ENCODE peak calls at places on chromosome X, in ten cellular contexts. K is kidney, R is cardiac muscle cell, B is GM23248, J is tibial artery, C is BJ, L is breast epithelium, I is SK-N-SH, Z is transverse colon, S is H7. M is an unnamed sample.

GRCh38 chrX:31421441-31421840 is 349.6 kb upstream of the FTHL17 start:
- DNase-seq in K (no peak), R (no peak), B (no peak), J (no peak), C (no peak), L (no peak), I (no peak), Z (no peak), S (no peak), M (no peak)

GRCh38 chrX:14801136-14801535 is 71.7 kb downstream of the FANCB start:
- DNase-seq in K (no peak), R (no peak), B (peak), J (no peak), C (peak), L (no peak), I (no peak), Z (no peak), S (no peak), M (no peak)

GRCh38 chrX:151752847-151753246 is 18.3 kb downstream of the CNGA2 start:
- DNase-seq in K (no peak), R (no peak), B (no peak), J (no peak), C (no peak), L (no peak), I (no peak), Z (no peak), S (no peak), M (no peak)

GRCh38 chrX:51614353-51614752 is 4.4 kb downstream of the CENPVL3 start:
- DNase-seq in K (no peak), R (peak), B (peak), J (no peak), C (no peak), L (no peak), I (peak), Z (no peak), S (peak), M (peak)

GRCh38 chrX:34521563-34521962 is 135.5 kb downstream of the TMEM47 start:
- DNase-seq in K (no peak), R (no peak), B (peak), J (no peak), C (no peak), L (no peak), I (no peak), Z (no peak), S (peak), M (peak)

GRCh38 chrX:110087485-110088356 is 84.8 kb downstream of the TMEM164 start:
- DNase-seq in K (no peak), R (no peak), B (peak), J (no peak), C (peak), L (no peak), I (no peak), Z (no peak), S (no peak), M (peak)

GRCh38 chrX:8204169-8204935 is 33.3 kb upstream of the VCX2 start:
- DNase-seq in K (no peak), R (no peak), B (no peak), J (no peak), C (no peak), L (no peak), I (no peak), Z (no peak), S (no peak), M (no peak)

GRCh38 chrX:44012484-44013096 is 39.4 kb upstream of the NDP start:
- DNase-seq in K (no peak), R (no peak), B (peak), J (peak), C (no peak), L (no peak), I (no peak), Z (peak), S (no peak), M (peak)

GRCh38 chrX:51395807-51396728 is 63.4 kb downstream of the NUDT10 start:
- DNase-seq in K (peak), R (peak), B (peak), J (no peak), C (no peak), L (peak), I (peak), Z (no peak), S (peak), M (no peak)

GRCh38 chrX:130418066-130418465 is 16.3 kb downstream of the RBMX2 start:
- DNase-seq in K (no peak), R (no peak), B (no peak), J (no peak), C (no peak), L (no peak), I (no peak), Z (no peak), S (no peak), M (no peak)

GRCh38 chrX:53294024-53294648 is 12.8 kb upstream of the IQSEC2 start:
- DNase-seq in K (peak), R (no peak), B (peak), J (no peak), C (no peak), L (no peak), I (no peak), Z (no peak), S (peak), M (peak)

GRCh38 chrX:56783450-56783831 is 54.4 kb downstream of the NBDY start:
- DNase-seq in K (peak), R (no peak), B (no peak), J (no peak), C (no peak), L (no peak), I (peak), Z (peak), S (no peak), M (no peak)
- H3K4me3 ChIP-seq in K (no peak), R (no peak), B (no peak), J (no peak), C (no peak), L (peak), I (no peak), Z (peak), S (no peak), M (no peak)

GRCh38 chrX:154097597-154098541 is at the start of gene MECP2:
- DNase-seq in K (peak), R (peak), B (peak), J (peak), C (peak), L (peak), I (peak), Z (peak), S (peak), M (peak)

GRCh38 chrX:154097003-154097596 is 417 bp downstream of the MECP2 start:
- DNase-seq in K (peak), R (peak), B (peak), J (peak), C (no peak), L (peak), I (peak), Z (peak), S (peak), M (peak)

GRCh38 chrX:154096140-154097002 is 1.1 kb downstream of the MECP2 start:
- DNase-seq in K (peak), R (peak), B (peak), J (peak), C (no peak), L (no peak), I (no peak), Z (no peak), S (no peak), M (no peak)

GRCh38 chrX:154094833-154095232 is 2.7 kb downstream of the MECP2 start:
- DNase-seq in K (no peak), R (no peak), B (no peak), J (no peak), C (no peak), L (no peak), I (no peak), Z (no peak), S (no peak), M (no peak)

DNA sequence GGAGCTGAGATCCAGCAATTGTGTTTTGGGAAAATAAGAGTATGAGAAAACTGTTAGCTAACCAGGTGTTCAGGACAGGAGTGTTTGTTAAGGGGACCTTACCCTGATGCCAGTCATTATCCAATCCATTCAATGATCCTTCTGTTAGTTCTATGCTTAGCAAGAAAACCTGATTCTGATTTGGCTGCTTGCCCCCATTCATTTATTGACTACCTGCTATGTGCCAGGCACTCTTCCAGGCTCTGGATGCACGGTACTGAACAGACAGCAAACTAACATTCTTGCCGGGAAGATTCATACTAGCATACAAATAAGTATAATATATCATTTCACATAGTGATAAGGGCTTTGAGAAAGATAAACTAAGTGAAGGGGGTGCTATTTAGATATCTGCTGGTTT is 1.0 kb upstream of the MECP2 start:
- DNase-seq in K (no peak), R (no peak), B (no peak), J (no peak), C (no peak), L (no peak), I (no peak), Z (no peak), S (no peak), M (no peak)
- H3K4me3 ChIP-seq in K (no peak), R (no peak), B (no peak), J (no peak), C (no peak), L (no peak), I (no peak), Z (no peak), S (no peak), M (no peak)

GRCh38 chrX:136585960-136586359 is 53.9 kb downstream of the VGLL1 start:
- DNase-seq in K (no peak), R (no peak), B (no peak), J (no peak), C (no peak), L (no peak), I (no peak), Z (no peak), S (no peak), M (no peak)
- H3K4me3 ChIP-seq in K (no peak), R (no peak), B (no peak), J (no peak), C (no peak), L (no peak), I (no peak), Z (no peak), S (no peak), M (no peak)

DNA sequence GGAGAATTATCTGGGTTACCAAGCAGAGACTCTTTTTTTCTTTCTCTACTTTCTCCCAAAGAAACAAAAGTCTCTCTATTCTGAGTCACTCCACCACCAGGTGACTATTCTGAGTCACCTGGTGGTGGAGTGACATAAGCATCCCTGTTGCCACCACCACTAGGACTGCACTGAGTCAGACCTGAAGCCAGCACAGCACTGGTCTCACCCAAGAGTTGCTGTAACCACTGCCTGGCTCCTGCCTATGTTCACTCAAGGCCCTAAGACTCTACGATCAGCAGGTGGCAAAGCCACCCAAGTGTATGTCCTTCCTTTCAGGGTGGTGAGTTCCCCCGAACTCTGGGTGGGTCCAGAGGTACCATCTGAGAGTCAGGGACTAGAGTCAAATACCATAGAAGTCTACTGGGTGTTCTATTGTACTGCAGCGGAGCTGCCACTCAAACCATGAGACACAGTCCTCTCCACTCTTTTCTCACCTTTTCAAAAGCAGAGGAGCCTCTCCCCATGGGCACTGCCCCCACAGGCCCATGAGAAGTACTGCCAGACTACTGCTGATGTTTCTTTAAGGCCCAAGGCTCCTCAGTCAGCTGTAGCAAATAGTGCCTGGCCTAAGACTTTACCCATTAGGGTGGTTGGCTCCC is 209.6 kb upstream of the IRS4 start:
- DNase-seq in K (no peak), R (no peak), B (no peak), J (no peak), C (no peak), L (no peak), I (no peak), Z (no peak), S (no peak), M (no peak)
- H3K4me3 ChIP-seq in K (no peak), R (no peak), B (no peak), J (no peak), C (no peak), L (no peak), I (no peak), Z (no peak), S (no peak), M (no peak)

GRCh38 chrX:153060095-153060445 is 3.8 kb downstream of the PNMA3 start:
- DNase-seq in K (peak), R (no peak), B (no peak), J (no peak), C (no peak), L (no peak), I (no peak), Z (no peak), S (peak), M (no peak)

GRCh38 chrX:153057281-153057680 is 1.0 kb downstream of the PNMA3 start:
- DNase-seq in K (no peak), R (no peak), B (no peak), J (no peak), C (no peak), L (no peak), I (peak), Z (no peak), S (peak), M (no peak)

GRCh38 chrX:153059191-153060094 is 3.2 kb downstream of the PNMA3 start:
- DNase-seq in K (no peak), R (no peak), B (no peak), J (no peak), C (no peak), L (no peak), I (no peak), Z (no peak), S (peak), M (no peak)

GRCh38 chrX:153052534-153052933 is 3.7 kb upstream of the PNMA3 start:
- DNase-seq in K (no peak), R (no peak), B (no peak), J (no peak), C (no peak), L (no peak), I (no peak), Z (no peak), S (no peak), M (no peak)

GRCh38 chrX:153055827-153056748 is at the start of gene PNMA3:
- DNase-seq in K (peak), R (peak), B (peak), J (no peak), C (no peak), L (no peak), I (peak), Z (no peak), S (peak), M (no peak)
- H3K4me3 ChIP-seq in K (peak), R (peak), B (no peak), J (no peak), C (peak), L (peak), I (no peak), Z (no peak), S (peak), M (no peak)

GRCh38 chrX:56800307-56800706 is 71.3 kb downstream of the NBDY start:
- DNase-seq in K (no peak), R (no peak), B (no peak), J (no peak), C (no peak), L (no peak), I (no peak), Z (peak), S (peak), M (no peak)

GRCh38 chrX:56803849-56804681 is 75.0 kb downstream of the NBDY start:
- DNase-seq in K (no peak), R (no peak), B (peak), J (no peak), C (no peak), L (no peak), I (no peak), Z (peak), S (no peak), M (no peak)

GRCh38 chrX:56802921-56803848 is 74.1 kb downstream of the NBDY start:
- DNase-seq in K (peak), R (peak), B (peak), J (no peak), C (no peak), L (peak), I (peak), Z (peak), S (peak), M (peak)

GRCh38 chrX:56800801-56801200 is 71.8 kb downstream of the NBDY start:
- DNase-seq in K (no peak), R (no peak), B (no peak), J (no peak), C (no peak), L (no peak), I (peak), Z (peak), S (peak), M (no peak)

DNA sequence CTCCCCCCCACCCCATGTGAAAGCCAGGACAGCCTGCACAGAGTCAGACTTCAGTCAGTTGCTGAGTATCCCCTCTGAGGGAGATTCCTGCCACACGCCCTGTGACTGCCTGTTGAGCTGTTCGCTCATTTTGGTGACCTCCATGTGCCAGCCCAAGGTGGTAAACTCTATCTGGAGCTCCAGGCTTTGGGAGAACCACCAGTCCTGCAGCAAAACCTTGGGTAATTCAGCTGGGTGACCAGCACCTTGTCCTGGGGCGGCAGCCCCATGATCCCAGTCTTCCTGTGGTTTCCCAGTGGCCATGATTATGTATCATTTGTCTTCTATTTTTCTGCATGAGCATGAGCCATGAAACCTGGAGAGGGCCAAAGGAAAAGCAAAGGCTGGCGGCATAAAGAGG is 73.4 kb downstream of the NBDY start:
- DNase-seq in K (no peak), R (no peak), B (no peak), J (no peak), C (no peak), L (no peak), I (no peak), Z (peak), S (peak), M (no peak)
- H3K4me3 ChIP-seq in K (no peak), R (no peak), B (no peak), J (no peak), C (no peak), L (peak), I (no peak), Z (no peak), S (no peak), M (no peak)

GRCh38 chrX:23332888-23333821 is 1.5 kb upstream of the PTCHD1 start:
- DNase-seq in K (no peak), R (peak), B (no peak), J (no peak), C (no peak), L (no peak), I (peak), Z (peak), S (peak), M (no peak)
- H3K4me3 ChIP-seq in K (no peak), R (peak), B (no peak), J (peak), C (no peak), L (peak), I (no peak), Z (no peak), S (peak), M (no peak)

GRCh38 chrX:46837543-46838481 is 969 bp downstream of the RP2 start:
- DNase-seq in K (no peak), R (no peak), B (peak), J (no peak), C (no peak), L (no peak), I (peak), Z (no peak), S (no peak), M (peak)

GRCh38 chrX:46840946-46841740 is 4.3 kb downstream of the RP2 start:
- DNase-seq in K (no peak), R (no peak), B (peak), J (no peak), C (no peak), L (no peak), I (no peak), Z (no peak), S (no peak), M (peak)

GRCh38 chrX:46838974-46839480 is 2.2 kb downstream of the RP2 start:
- DNase-seq in K (no peak), R (no peak), B (peak), J (no peak), C (no peak), L (no peak), I (no peak), Z (no peak), S (no peak), M (no peak)

GRCh38 chrX:46836701-46837542 is at the start of gene RP2:
- DNase-seq in K (peak), R (peak), B (peak), J (peak), C (peak), L (peak), I (peak), Z (peak), S (peak), M (peak)

DNA sequence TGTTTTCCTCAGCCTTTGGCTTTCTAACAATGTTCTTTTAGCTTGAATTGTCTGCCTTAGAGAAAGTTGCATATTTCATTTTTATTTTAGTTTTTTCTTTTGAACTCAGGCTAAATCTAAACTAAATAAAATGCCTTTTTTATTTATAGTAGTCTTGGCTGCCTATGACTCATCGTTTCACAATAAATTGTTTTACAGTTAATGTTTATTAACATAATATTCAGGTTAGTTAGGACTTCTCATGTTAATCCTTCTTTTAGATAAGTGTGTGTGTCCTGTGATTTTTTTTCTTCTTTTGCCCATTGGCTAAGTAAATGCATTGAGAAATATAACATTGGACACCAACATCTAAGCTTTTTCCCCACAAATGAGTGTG is 1.6 kb downstream of the RP2 start:
- DNase-seq in K (no peak), R (no peak), B (peak), J (no peak), C (no peak), L (no peak), I (no peak), Z (no peak), S (no peak), M (no peak)
- H3K4me3 ChIP-seq in K (peak), R (peak), B (peak), J (peak), C (peak), L (no peak), I (peak), Z (no peak), S (no peak), M (peak)

GRCh38 chrX:85570496-85570895 is 191.0 kb upstream of the POF1B start:
- DNase-seq in K (no peak), R (no peak), B (no peak), J (no peak), C (no peak), L (no peak), I (no peak), Z (no peak), S (no peak), M (no peak)

GRCh38 chrX:85569691-85570090 is 190.2 kb upstream of the POF1B start:
- DNase-seq in K (no peak), R (no peak), B (no peak), J (no peak), C (no peak), L (no peak), I (no peak), Z (no peak), S (no peak), M (no peak)

GRCh38 chrX:85569096-85569495 is 189.6 kb upstream of the POF1B start:
- DNase-seq in K (no peak), R (no peak), B (no peak), J (no peak), C (no peak), L (no peak), I (no peak), Z (no peak), S (no peak), M (no peak)

DNA sequence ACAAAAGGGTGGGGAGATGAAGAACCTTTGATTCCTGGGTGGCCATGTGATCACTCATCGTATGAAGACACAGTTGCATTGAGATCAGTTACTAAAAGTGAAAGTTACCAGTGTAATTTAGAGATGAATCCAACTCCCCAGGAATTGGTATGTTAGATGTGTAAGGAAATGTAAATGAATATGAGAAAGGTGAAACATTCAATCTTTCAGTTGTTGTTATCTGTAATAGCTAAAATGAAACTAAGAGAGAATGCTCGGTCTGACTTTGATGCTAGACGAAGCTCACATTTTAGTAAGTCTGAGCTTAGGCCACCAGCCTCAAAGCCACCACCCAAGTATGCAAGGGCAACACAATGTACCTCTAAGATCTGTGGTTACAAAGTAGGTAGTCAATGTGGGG is 194.3 kb upstream of the POF1B start:
- DNase-seq in K (no peak), R (no peak), B (no peak), J (no peak), C (no peak), L (no peak), I (no peak), Z (no peak), S (no peak), M (no peak)
- H3K4me3 ChIP-seq in K (no peak), R (no peak), B (no peak), J (no peak), C (no peak), L (no peak), I (no peak), Z (no peak), S (no peak), M (no peak)

GRCh38 chrX:49187526-49187925 is 1.4 kb upstream of the PRICKLE3 start:
- DNase-seq in K (no peak), R (no peak), B (no peak), J (no peak), C (no peak), L (no peak), I (no peak), Z (no peak), S (no peak), M (no peak)
- H3K4me3 ChIP-seq in K (no peak), R (no peak), B (no peak), J (no peak), C (no peak), L (no peak), I (no peak), Z (no peak), S (peak), M (no peak)